ENCODE peak calls at places on chromosomes 11 and 22, in nine cellular contexts. V is GM23248, C is PC-9, M is Karpas-422, G is HCT116, E is GM23338, W is OCI-LY7, T is hepatocyte, B is PC-3. A is an unnamed sample. For H3K4me1, H3K36me3 and H3K9me2, the result is how much of the 10 kb centered on the place peaks cover.

GRCh38 chr11:102446606-102447005 is 6.0 kb downstream of the TMEM123 start:
- DNase-seq in T (no peak), W (no peak), M (no peak), B (peak), V (peak), C (no peak), E (no peak), G (no peak), A (no peak)

GRCh38 chr11:86719781-86720463 is 47.5 kb upstream of the ME3 start:
- DNase-seq in T (no peak), G (no peak), C (peak), M (no peak), V (peak), B (peak), W (no peak), E (no peak), A (no peak)

GRCh38 chr11:59195596-59195995 is 17.1 kb downstream of the MPEG1 start:
- DNase-seq in B (no peak), G (no peak), E (no peak), C (no peak), V (no peak), W (no peak), T (no peak), M (no peak), A (no peak)

GRCh38 chr22:45468872-45469572 is 33.7 kb upstream of the FBLN1 start:
- DNase-seq in V (peak), E (no peak), M (no peak), G (no peak), T (no peak), C (no peak), B (peak), W (no peak), A (no peak)

GRCh38 chr11:67027943-67028542 is 5.1 kb downstream of the SYT12 start:
- DNase-seq in B (no peak), M (peak), V (no peak), W (peak), T (no peak), C (no peak), E (no peak), G (no peak), A (peak)

GRCh38 chr11:64306876-64307622 is 1.7 kb downstream of the ESRRA start:
- DNase-seq in C (no peak), V (peak), T (peak), G (no peak), M (no peak), B (no peak), E (no peak), W (peak), A (no peak)

GRCh38 chr11:17979770-17980371 is 33.0 kb downstream of the SERGEF start:
- DNase-seq in E (peak), G (no peak), M (peak), C (peak), W (peak), B (peak), V (peak), T (peak), A (peak)

GRCh38 chr11:78784321-78785061 is 209.8 kb upstream of the NARS2 start:
- DNase-seq in M (no peak), W (no peak), G (no peak), V (peak), T (no peak), B (peak), E (no peak), C (no peak), A (no peak)

GRCh38 chr11:111019931-111020381 is 225.6 kb upstream of the POU2AF2 start:
- DNase-seq in W (no peak), T (no peak), M (no peak), E (no peak), B (no peak), G (no peak), V (peak), C (no peak), A (no peak)

GRCh38 chr11:1497600-1497999 is 11.0 kb upstream of the MOB2 start:
- DNase-seq in B (no peak), T (no peak), E (no peak), C (no peak), W (no peak), G (no peak), M (no peak), V (no peak), A (no peak)

GRCh38 chr22:33919591-33920501 is at the start of gene LARGE1:
- DNase-seq in W (peak), B (no peak), G (no peak), T (peak), V (peak), C (peak), M (no peak), E (peak), A (peak)

GRCh38 chr11:109864834-109865557 is 228.2 kb upstream of the ZC3H12C start:
- DNase-seq in M (no peak), G (no peak), V (peak), T (peak), W (no peak), C (no peak), B (no peak), E (no peak), A (no peak)

GRCh38 chr22:30326704-30327362 is at the start of gene TBC1D10A:
- DNase-seq in C (peak), V (peak), G (peak), E (peak), B (peak), W (peak), M (peak), T (peak), A (peak)

GRCh38 chr11:68043029-68043348 is 4.2 kb downstream of the TCIRG1 start:
- DNase-seq in V (no peak), W (no peak), E (no peak), T (no peak), G (no peak), B (no peak), M (no peak), C (no peak), A (no peak)

GRCh38 chr11:72245232-72245816 is 1.3 kb upstream of the PHOX2A start:
- DNase-seq in W (no peak), C (no peak), V (no peak), B (no peak), G (no peak), M (no peak), E (peak), T (no peak), A (no peak)

GRCh38 chr11:108871867-108872266 is 207.0 kb downstream of the DDX10 start:
- DNase-seq in E (no peak), M (no peak), V (no peak), B (no peak), G (no peak), T (no peak), C (no peak), W (no peak), A (no peak)

GRCh38 chr22:44094751-44095302 is 70.7 kb downstream of the PARVB start:
- DNase-seq in T (no peak), G (no peak), W (no peak), B (no peak), V (no peak), E (no peak), M (no peak), C (no peak), A (no peak)

GRCh38 chr11:1732421-1733008 is 17.9 kb downstream of the IFITM10 start:
- DNase-seq in C (no peak), V (peak), W (no peak), B (peak), T (no peak), M (no peak), E (no peak), G (no peak), A (no peak)

GRCh38 chr11:1907955-1908354 is 11.5 kb upstream of the TNNT3 start:
- DNase-seq in V (no peak), B (no peak), M (no peak), C (no peak), G (no peak), E (no peak), T (no peak), W (no peak), A (no peak)

GRCh38 chr11:5280582-5281102 is 10.9 kb upstream of the HBE1 start:
- DNase-seq in C (peak), T (peak), G (peak), W (peak), E (peak), B (peak), M (peak), V (peak), A (peak)

GRCh38 chr22:43509337-43509736 is 97.5 kb downstream of the MPPED1 start:
- DNase-seq in W (no peak), G (no peak), V (no peak), B (no peak), E (no peak), C (no peak), T (no peak), M (no peak), A (no peak)

GRCh38 chr11:107042748-107043147 is 24.5 kb upstream of the GUCY1A2 start:
- DNase-seq in V (peak), T (no peak), E (no peak), B (no peak), W (no peak), C (no peak), M (no peak), G (no peak), A (no peak)

GRCh38 chr22:20520093-20520511 is 12.7 kb downstream of the MED15 start:
- DNase-seq in M (no peak), C (no peak), B (no peak), G (no peak), W (no peak), E (no peak), V (peak), T (no peak), A (no peak)

GRCh38 chr11:85783758-85784157 is 27.2 kb downstream of the SYTL2 start:
- DNase-seq in C (no peak), E (no peak), W (no peak), G (no peak), B (no peak), M (no peak), T (no peak), V (no peak), A (no peak)

GRCh38 chr11:68254421-68254820 is 17.4 kb downstream of the C11orf24 start:
- DNase-seq in V (no peak), B (no peak), M (no peak), G (no peak), W (no peak), E (no peak), T (no peak), C (no peak), A (no peak)

GRCh38 chr11:120881591-120881990 is 142.3 kb upstream of the TBCEL start:
- DNase-seq in V (peak), B (no peak), C (no peak), E (no peak), W (no peak), G (no peak), M (no peak), T (no peak), A (no peak)

GRCh38 chr11:66653123-66653522 is 14.6 kb downstream of the RBM4 start:
- DNase-seq in B (no peak), E (no peak), G (no peak), C (peak), T (no peak), V (peak), M (no peak), W (no peak), A (no peak)

GRCh38 chr11:44316388-44317240 is 6.7 kb upstream of the ALX4 start:
- DNase-seq in V (peak), T (no peak), G (no peak), E (peak), M (no peak), W (no peak), C (no peak), B (no peak), A (no peak)

GRCh38 chr11:128415539-128415938 is 171.8 kb downstream of the ETS1 start:
- DNase-seq in B (no peak), C (no peak), M (no peak), V (no peak), T (no peak), W (no peak), G (no peak), E (no peak), A (peak)

GRCh38 chr22:20425821-20426615 is 11.6 kb downstream of the SCARF2 start:
- DNase-seq in W (no peak), M (no peak), B (no peak), C (no peak), G (no peak), T (no peak), E (peak), V (no peak), A (no peak)

GRCh38 chr22:23504522-23504921 is 75.6 kb downstream of the IGLL1 start:
- DNase-seq in E (no peak), W (peak), G (no peak), B (no peak), C (no peak), V (no peak), M (peak), T (peak), A (no peak)

GRCh38 chr11:46237248-46238077 is 40.0 kb upstream of the CREB3L1 start:
- DNase-seq in C (peak), T (peak), W (no peak), M (no peak), G (peak), V (peak), B (peak), E (peak), A (no peak)

GRCh38 chr11:77101043-77101537 is 1.6 kb upstream of the OMP start:
- DNase-seq in M (peak), E (peak), G (no peak), V (peak), B (peak), W (peak), T (no peak), C (no peak), A (peak)

GRCh38 chr11:26335903-26336302 is 4.0 kb downstream of the ANO3 start:
- DNase-seq in C (no peak), T (no peak), E (no peak), W (no peak), V (peak), G (no peak), B (no peak), M (no peak), A (no peak)

GRCh38 chr22:23688571-23688970 is 2.2 kb upstream of the RGL4 start:
- DNase-seq in M (no peak), G (no peak), E (no peak), T (no peak), W (no peak), B (no peak), C (no peak), V (no peak), A (no peak)

GRCh38 chr22:45302047-45302446 is 7.7 kb upstream of the FAM118A start:
- DNase-seq in E (no peak), T (peak), M (no peak), B (peak), V (peak), G (no peak), W (no peak), C (no peak), A (no peak)

GRCh38 chr11:128488471-128488870 is 98.9 kb downstream of the ETS1 start:
- DNase-seq in E (no peak), B (peak), W (no peak), C (no peak), V (peak), M (no peak), T (no peak), G (no peak), A (no peak)

GRCh38 chr22:49297286-49297870 is 530.3 kb downstream of the BRD1 start:
- DNase-seq in B (no peak), T (no peak), W (no peak), M (no peak), G (no peak), V (no peak), C (no peak), E (no peak), A (no peak)

DNA sequence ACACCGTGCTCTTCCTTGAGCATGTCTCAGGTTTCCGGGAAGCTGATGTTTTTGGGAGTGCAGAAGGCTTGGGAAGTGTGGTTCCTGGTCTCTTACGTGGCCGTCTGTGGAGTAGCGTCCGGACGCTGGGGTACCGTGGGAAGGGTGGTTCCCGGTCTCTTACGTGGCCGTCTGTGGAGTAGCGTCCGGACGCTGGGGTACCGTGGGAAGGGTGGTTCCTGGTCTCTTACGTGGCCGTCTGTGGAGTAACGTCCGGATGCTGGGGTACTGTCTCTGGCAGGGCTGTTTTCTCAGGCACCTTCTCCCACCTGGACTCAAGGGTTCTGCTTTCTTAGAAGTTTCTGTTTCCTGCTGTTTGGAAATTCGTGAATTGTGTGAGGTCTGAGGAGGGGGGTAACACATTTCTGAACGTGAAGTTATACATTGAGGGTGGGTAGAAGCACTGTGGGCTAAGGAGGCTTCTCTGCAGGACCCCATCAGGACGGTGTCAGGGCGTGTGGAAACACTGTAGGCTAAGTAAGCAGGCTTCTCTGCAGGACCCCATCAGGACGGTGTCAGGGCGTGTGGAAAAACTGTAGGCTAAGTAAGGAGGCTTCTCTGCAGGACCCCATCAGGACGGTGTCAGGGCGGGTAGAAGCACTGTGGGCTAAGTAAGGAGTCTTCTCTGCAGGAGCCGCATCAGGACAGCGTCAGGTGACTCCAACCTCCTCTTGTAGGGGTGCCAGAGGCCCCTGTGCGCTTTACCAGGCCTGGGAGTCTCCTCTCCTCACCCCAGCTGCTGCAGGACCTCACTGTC is 5.3 kb upstream of the IFITM3 start:
- DNase-seq in B (no peak), E (no peak), G (no peak), V (no peak), T (no peak), C (no peak), M (no peak), W (no peak), A (no peak)
- H3K4me1 ChIP-seq in B (under half), E (under half), G (under half), V (under half), T (under half), C (under half), M (under half), W (half or more), A (under half)

DNA sequence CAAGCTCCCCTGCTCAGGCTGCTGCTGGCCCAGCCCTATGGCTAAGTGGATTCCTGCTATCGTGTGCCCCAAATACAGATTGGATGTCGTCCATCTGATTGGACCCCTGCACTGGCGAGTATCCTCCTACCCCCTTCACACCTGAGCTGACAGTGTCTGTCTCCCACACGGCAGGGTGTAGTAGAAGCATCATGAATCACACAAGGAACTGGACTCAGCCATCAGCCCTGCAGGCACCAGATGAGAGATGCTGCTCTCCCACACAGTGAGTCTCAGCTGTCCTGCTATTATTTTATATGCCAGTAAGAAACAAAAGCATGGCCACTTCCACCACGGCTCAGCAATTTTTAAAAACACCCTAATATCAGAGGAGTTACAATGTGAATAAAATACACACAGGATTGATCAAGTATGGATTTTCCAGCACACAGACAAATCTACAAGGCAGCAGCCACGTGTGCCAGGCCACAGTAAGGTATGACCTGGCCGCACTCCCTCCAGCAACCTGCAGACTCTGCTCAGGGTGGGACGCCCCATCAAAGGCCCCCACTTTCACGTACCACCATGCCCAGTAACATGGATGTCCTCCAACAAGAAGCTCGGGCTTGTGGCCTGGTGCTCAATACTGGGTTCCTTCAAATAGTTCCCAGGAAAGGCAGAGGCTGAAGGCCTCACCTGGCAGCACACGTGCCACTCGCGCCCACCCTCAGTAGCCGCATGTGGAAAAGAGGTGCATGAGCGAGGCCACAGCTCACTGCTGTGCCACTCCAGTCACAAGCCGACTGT is 16.4 kb upstream of the SLC25A1 start:
- DNase-seq in T (no peak), M (no peak), B (no peak), C (no peak), W (no peak), E (no peak), V (no peak), G (no peak), A (no peak)
- H3K36me3 ChIP-seq in T (under half), M (under half), B (under half), C (under half), W (under half), E (under half), V (under half), G (under half), A (under half)

GRCh38 chr11:14578551-14578956 is 58.4 kb upstream of the PSMA1 start:
- DNase-seq in B (peak), T (peak), M (peak), W (peak), C (no peak), G (no peak), E (no peak), V (no peak), A (peak)
- H3K9me2 ChIP-seq in B (under half), T (under half), M (under half), W (under half), C (under half), G (under half), E (under half), V (under half), A (under half)

DNA sequence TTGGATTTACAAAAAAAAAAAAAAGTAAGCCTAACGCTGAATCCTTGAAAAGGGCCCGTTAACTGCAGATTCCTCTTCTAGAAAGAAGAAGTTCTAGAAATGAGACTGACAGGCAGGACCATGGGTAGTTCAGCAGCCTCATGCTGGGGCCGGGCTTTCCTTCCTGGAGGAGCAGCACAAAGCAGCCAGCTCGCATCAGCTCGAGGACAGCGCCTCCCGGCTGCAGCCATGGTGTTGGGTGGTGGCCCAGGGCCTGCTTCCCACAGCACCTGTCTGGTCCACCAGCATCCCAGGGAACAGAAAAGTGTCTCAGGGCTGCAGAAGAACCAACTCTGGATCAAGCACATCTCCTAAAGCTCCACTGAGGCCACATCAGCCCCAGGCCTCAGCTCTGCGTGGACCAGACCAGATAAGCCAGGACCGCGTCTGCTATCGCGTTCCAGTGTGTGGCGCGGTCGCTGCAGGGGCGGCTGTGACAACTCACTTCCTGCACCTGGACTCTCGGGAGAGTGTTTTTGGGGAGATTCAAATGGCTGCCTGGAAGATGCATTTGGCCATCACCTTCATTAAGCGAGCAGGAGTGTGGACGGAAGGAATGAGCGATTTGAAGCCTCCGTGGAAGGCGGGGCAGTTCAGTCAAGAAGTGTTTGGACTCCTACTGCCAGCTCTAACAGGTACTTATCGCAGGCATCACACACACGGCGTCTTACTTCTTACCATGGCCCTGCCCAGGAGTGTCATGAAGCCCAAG is 53.5 kb downstream of the MYH9 start:
- DNase-seq in E (peak), V (no peak), B (no peak), G (no peak), C (peak), M (no peak), T (no peak), W (peak), A (no peak)
- H3K4me1 ChIP-seq in E (under half), V (half or more), B (half or more), G (half or more), C (half or more), M (half or more), T (half or more), W (half or more), A (half or more)

GRCh38 chr22:31474743-31475142 is 14.9 kb downstream of the EIF4ENIF1 start:
- DNase-seq in V (peak), C (no peak), W (no peak), E (no peak), G (no peak), T (no peak), B (no peak), M (no peak), A (no peak)
- H3K36me3 ChIP-seq in V (under half), C (under half), W (half or more), E (under half), G (under half), T (under half), B (under half), M (half or more), A (under half)

A was measured in MM.1S.